ENCODE peak calls at places on chromosome 14, in four cellular contexts. H is stomach, F is A549, K is esophagus squamous epithelium. X is an unnamed sample.
A peak's percentile ranks its signal among the peaks of the same experiment; 100 is the strongest.

GRCh38 chr14:91609183-91609582 is 99.1 kb upstream of the PPP4R3A start:
- DNase-seq in H (no peak), F (no peak), K (no peak), X (no peak)

GRCh38 chr14:67285876-67286452 is 44.7 kb downstream of the PALS1 start:
- DNase-seq in H (no peak), F (peak; percentile 59), K (no peak), X (peak; percentile 41)

GRCh38 chr14:69484444-69485113 is at the start of gene PLEKHD1:
- DNase-seq in H (peak; percentile 32), F (no peak), K (no peak), X (no peak)

GRCh38 chr14:79179985-79180384 is 1009.8 kb downstream of the NRXN3 start:
- DNase-seq in H (no peak), F (no peak), K (no peak), X (no peak)

GRCh38 chr14:33401326-33401725 is 462.6 kb downstream of the NPAS3 start:
- DNase-seq in H (no peak), F (no peak), K (no peak), X (no peak)

GRCh38 chr14:94935901-94936300 is 166.0 kb upstream of the GSC start:
- DNase-seq in H (no peak), F (no peak), K (no peak), X (no peak)

GRCh38 chr14:36665887-36666415 is 4.3 kb downstream of the PAX9 start:
- DNase-seq in H (no peak), F (no peak), K (no peak), X (no peak)

GRCh38 chr14:47435331-47435965 is 240.0 kb downstream of the MDGA2 start:
- DNase-seq in H (no peak), F (no peak), K (no peak), X (no peak)

GRCh38 chr14:23327947-23328744 is 6.9 kb downstream of the PABPN1 start:
- DNase-seq in H (peak; percentile 79), F (peak; percentile 79), K (no peak), X (peak; percentile 88)

GRCh38 chr14:22570132-22570949 is 18.7 kb downstream of the DAD1 start:
- DNase-seq in H (peak; percentile 79), F (peak; percentile 89), K (no peak), X (peak; percentile 87)

GRCh38 chr14:56745091-56745490 is 65.2 kb downstream of the OTX2 start:
- DNase-seq in H (no peak), F (no peak), K (no peak), X (no peak)

GRCh38 chr14:97878727-97879126 is 1081.5 kb downstream of the VRK1 start:
- DNase-seq in H (no peak), F (no peak), K (no peak), X (no peak)

GRCh38 chr14:67440513-67440912 is 28.5 kb upstream of the PLEK2 start:
- DNase-seq in H (no peak), F (no peak), K (no peak), X (no peak)

GRCh38 chr14:51962678-51963077 is 26.7 kb upstream of the RTRAF start:
- DNase-seq in H (no peak), F (no peak), K (no peak), X (no peak)

GRCh38 chr14:98955741-98956070 is 316.3 kb downstream of the BCL11B start:
- DNase-seq in H (no peak), F (no peak), K (no peak), X (no peak)

GRCh38 chr14:75672588-75673192 is 11.6 kb downstream of the TTLL5 start:
- DNase-seq in H (no peak), F (no peak), K (no peak), X (no peak)

GRCh38 chr14:49950275-49951250 is 57.7 kb downstream of the ARF6 start:
- DNase-seq in H (peak; percentile 89), F (no peak), K (no peak), X (no peak)

GRCh38 chr14:90674043-90674670 is 142.1 kb downstream of the TTC7B start:
- DNase-seq in H (no peak), F (no peak), K (no peak), X (no peak)

GRCh38 chr14:45426685-45427282 is 173.8 kb upstream of the MIS18BP1 start:
- DNase-seq in H (no peak), F (peak; percentile 57), K (no peak), X (peak; percentile 56)

GRCh38 chr14:89489796-89490506 is 72.9 kb upstream of the FOXN3 start:
- DNase-seq in H (no peak), F (no peak), K (no peak), X (no peak)

GRCh38 chr14:51682411-51682810 is 30.7 kb downstream of the FRMD6 start:
- DNase-seq in H (no peak), F (no peak), K (no peak), X (no peak)

GRCh38 chr14:89813485-89814080 is 140.9 kb downstream of the EFCAB11 start:
- DNase-seq in H (no peak), F (no peak), K (no peak), X (no peak)

GRCh38 chr14:61764342-61765122 is 2.3 kb downstream of the SNAPC1 start:
- DNase-seq in H (no peak), F (no peak), K (no peak), X (peak; percentile 4)

GRCh38 chr14:59632381-59632780 is 55.8 kb upstream of the CCDC175 start:
- DNase-seq in H (peak; percentile 34), F (peak; percentile 39), K (no peak), X (peak; percentile 11)

GRCh38 chr14:67457782-67458181 is 30.7 kb downstream of the TMEM229B start:
- DNase-seq in H (peak; percentile 31), F (no peak), K (no peak), X (no peak)

GRCh38 chr14:22319526-22320352 is 269.3 kb downstream of the DAD1 start:
- DNase-seq in H (peak; percentile 69), F (peak; percentile 73), K (no peak), X (peak; percentile 51)

GRCh38 chr14:52018252-52018651 is 28.9 kb downstream of the RTRAF start:
- DNase-seq in H (no peak), F (no peak), K (no peak), X (peak; percentile 32)

GRCh38 chr14:24789277-24789832 is 155.4 kb upstream of the GZMB start:
- DNase-seq in H (no peak), F (no peak), K (no peak), X (no peak)

GRCh38 chr14:92647499-92648279 is 100.7 kb downstream of the LGMN start:
- DNase-seq in H (no peak), F (no peak), K (no peak), X (no peak)

GRCh38 chr14:92644601-92645515 is 103.6 kb downstream of the LGMN start:
- DNase-seq in H (no peak), F (no peak), K (no peak), X (no peak)

GRCh38 chr14:92649066-92649465 is 99.4 kb downstream of the LGMN start:
- DNase-seq in H (no peak), F (no peak), K (no peak), X (no peak)

GRCh38 chr14:92645841-92646478 is 102.5 kb downstream of the LGMN start:
- DNase-seq in H (no peak), F (no peak), K (no peak), X (no peak)

DNA sequence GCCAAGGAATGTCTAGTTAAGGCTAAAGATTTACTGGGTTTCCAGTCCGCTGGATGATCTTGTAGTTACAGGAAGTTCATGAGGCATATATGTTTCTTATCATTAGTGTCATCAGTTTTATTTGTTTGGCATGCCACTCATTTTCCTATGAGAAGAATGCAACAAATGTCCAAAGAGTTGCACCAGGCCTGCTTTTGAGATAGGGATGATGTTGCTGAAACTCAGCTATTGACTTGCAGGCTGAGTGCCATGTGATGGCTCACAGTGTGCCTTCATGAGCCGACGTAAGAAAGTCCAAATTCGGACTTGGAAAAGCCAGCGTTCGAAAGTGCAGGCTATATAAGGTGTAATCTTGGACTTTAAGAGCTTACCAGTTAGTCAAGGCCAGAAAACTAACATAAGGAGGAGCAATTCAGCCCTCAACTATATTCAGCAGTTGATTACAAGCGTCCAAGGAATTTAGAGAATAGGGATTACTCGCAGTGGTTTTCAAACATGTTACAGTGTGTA is 101.4 kb downstream of the LGMN start:
- DNase-seq in H (no peak), F (peak; percentile 16), K (no peak), X (no peak)
- TF ChIP-seq POLR2A in H (no peak), F (no peak), K (no peak), X (no peak)

DNA sequence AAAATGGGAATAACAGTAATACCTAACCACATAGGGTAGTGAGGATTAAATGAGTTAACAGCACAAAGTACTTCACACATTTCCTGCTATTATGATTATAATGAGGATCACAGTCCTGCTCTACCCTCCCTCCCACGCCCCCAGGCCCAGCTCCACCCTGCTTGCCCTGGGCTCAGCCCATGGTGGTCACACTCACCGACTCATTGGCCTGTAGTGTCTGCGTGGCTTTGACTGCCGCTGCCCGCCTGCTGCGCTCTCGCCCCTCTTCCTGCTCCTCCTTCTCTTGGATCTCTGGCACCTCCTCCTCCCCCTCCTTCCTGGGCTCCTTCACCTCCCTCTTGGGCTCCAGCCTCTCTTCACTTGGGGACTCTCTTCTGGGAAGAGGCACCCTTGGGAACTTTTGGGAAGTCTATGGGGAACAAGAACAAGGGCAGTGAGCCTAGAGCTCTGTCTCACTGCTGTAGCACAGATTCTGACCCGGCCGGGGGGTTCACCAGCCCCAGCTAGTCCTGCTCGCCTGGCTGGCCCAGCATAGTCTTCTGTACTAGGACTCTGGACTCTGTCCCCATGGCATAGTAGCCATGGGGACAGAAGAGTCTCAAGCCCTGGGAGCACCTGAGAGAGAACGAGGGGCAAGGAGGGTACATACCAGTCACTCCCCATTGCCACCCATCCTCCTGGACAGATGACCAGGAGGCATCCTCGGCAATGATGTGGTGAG is 7.1 kb upstream of the PNMA1 start:
- DNase-seq in H (no peak), F (no peak), K (no peak), X (no peak)
- TF ChIP-seq POLR2A in H (no peak), F (no peak), K (no peak), X (no peak)

GRCh38 chr14:73755434-73756014 is 41.3 kb upstream of the PNMA1 start:
- DNase-seq in H (peak; percentile 55), F (no peak), K (no peak), X (peak; percentile 80)
- TF ChIP-seq POLR2A in H (no peak), F (no peak), K (no peak), X (peak; percentile 84)

GRCh38 chr14:58275527-58276190 is 22.7 kb upstream of the ARID4A start:
- DNase-seq in H (no peak), F (no peak), K (no peak), X (no peak)

GRCh38 chr14:58278177-58278576 is 20.2 kb upstream of the ARID4A start:
- DNase-seq in H (no peak), F (no peak), K (no peak), X (no peak)

GRCh38 chr14:58276208-58276607 is 22.1 kb upstream of the ARID4A start:
- DNase-seq in H (no peak), F (no peak), K (no peak), X (no peak)

GRCh38 chr14:58270628-58271027 is 26.0 kb downstream of the PSMA3 start:
- DNase-seq in H (no peak), F (no peak), K (no peak), X (no peak)

DNA sequence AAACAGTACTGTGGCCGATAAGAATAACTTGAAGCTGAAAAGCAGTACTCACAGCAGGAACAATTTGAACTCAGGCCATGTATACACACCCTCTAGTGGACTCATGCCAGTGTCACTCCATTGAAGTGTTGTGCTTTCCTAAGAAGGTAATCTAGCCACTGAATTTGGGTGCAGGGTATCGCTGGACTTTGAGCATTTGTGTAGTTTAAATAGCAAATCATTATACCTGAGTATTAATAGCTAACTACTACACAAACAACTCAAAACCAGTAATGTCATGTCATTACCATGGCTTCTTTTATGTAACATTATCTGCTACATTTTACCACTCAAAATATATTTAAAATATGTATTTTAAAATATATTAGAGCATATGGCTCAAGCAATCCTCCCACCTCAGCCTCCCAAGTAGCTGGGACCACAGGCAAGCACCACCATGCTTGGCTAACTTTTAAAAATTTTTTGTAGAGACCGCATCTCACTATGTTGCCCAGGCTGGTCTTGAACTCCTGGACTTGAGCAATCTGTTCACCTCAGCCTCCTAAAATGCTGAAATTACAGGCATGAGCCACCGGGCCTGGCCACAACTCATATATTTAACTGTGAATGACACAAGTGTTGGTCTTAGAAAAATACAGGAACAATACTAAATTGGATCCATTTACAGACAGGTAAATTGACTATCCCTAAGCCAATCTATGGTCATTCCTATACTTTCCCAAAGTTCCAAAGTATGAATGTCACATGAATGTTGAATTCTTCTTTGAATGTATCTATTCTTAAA is 25.6 kb upstream of the ARID4A start:
- DNase-seq in H (peak; percentile 44), F (peak; percentile 75), K (no peak), X (peak; percentile 44)
- TF ChIP-seq POLR2A in H (no peak), F (no peak), K (no peak), X (no peak)

X was measured in erythroblast.